ENCODE peak calls at places on chromosomes 3 and 15, in seven cellular contexts. G, J, K, F, Q, W and S are unnamed samples.

GRCh38 chr15:78800806-78801205 is 10.5 kb downstream of the ADAMTS7 start:
- DNase-seq in F (no peak), G (no peak), W (no peak), K (no peak), J (no peak), Q (no peak), S (no peak)

GRCh38 chr3:36763850-36764703 is at the start of gene DCLK3:
- DNase-seq in G (no peak), W (peak), Q (peak), K (peak), F (peak), J (peak), S (no peak)

GRCh38 chr15:64702816-64703631 is 72.4 kb downstream of the RBPMS2 start:
- DNase-seq in F (peak), J (peak), G (peak), K (peak), W (peak), Q (peak), S (peak)

GRCh38 chr3:39639344-39640236 is 169.8 kb upstream of the MYRIP start:
- DNase-seq in G (peak), J (peak), Q (peak), F (peak), K (no peak), W (peak), S (peak)

GRCh38 chr15:79172032-79172481 is 81.5 kb upstream of the RASGRF1 start:
- DNase-seq in K (peak), F (peak), J (no peak), G (no peak), W (peak), Q (peak), S (no peak)

GRCh38 chr3:13871791-13872190 is 8.1 kb downstream of the WNT7A start:
- DNase-seq in J (no peak), W (no peak), G (no peak), K (no peak), F (no peak), Q (no peak), S (no peak)

GRCh38 chr3:50003766-50004278 is 63.9 kb downstream of the RBM6 start:
- DNase-seq in W (no peak), F (no peak), G (no peak), K (no peak), J (no peak), Q (peak), S (peak)

GRCh38 chr15:65981837-65982696 is 112.8 kb downstream of the RAB11A start:
- DNase-seq in G (no peak), F (peak), W (no peak), J (peak), Q (peak), K (peak), S (no peak)

GRCh38 chr3:17175187-17175839 is 290.6 kb downstream of the PLCL2 start:
- DNase-seq in K (no peak), W (no peak), F (no peak), J (no peak), Q (no peak), G (peak), S (peak)

GRCh38 chr15:74635228-74635627 is 19.6 kb downstream of the CLK3 start:
- DNase-seq in F (peak), W (peak), J (peak), Q (peak), G (peak), K (peak), S (peak)

GRCh38 chr3:182862159-182862860 is 69.0 kb downstream of the ATP11B start:
- DNase-seq in K (no peak), J (no peak), F (no peak), Q (no peak), G (no peak), W (no peak), S (no peak)

GRCh38 chr3:47781326-47781684 is 388 bp downstream of the SMARCC1 start:
- DNase-seq in J (peak), K (peak), W (peak), F (peak), Q (peak), G (peak), S (no peak)

GRCh38 chr3:27195059-27195458 is 174.1 kb downstream of the NEK10 start:
- DNase-seq in G (no peak), K (no peak), F (no peak), W (no peak), Q (no peak), J (no peak), S (peak)

GRCh38 chr15:63338170-63338569 is 43.5 kb downstream of the CA12 start:
- DNase-seq in J (no peak), F (no peak), G (no peak), W (peak), K (no peak), Q (no peak), S (peak)

GRCh38 chr3:62872318-62872717 is 2.9 kb downstream of the CADPS start:
- DNase-seq in K (no peak), Q (no peak), G (no peak), F (no peak), W (no peak), J (no peak), S (no peak)

GRCh38 chr3:12986986-12987385 is 86.2 kb downstream of the IQSEC1 start:
- DNase-seq in K (no peak), G (no peak), Q (no peak), W (peak), J (no peak), F (no peak), S (no peak)

GRCh38 chr3:16825617-16826204 is 59.0 kb upstream of the PLCL2 start:
- DNase-seq in F (no peak), Q (no peak), W (no peak), K (no peak), J (no peak), G (no peak), S (no peak)

GRCh38 chr3:132268956-132269355 is 48.3 kb upstream of the ACP3 start:
- DNase-seq in F (peak), J (no peak), K (peak), G (peak), W (peak), Q (peak), S (peak)

GRCh38 chr15:65303687-65304392 is 637 bp upstream of the RNU5B-1 start:
- DNase-seq in F (peak), Q (peak), K (no peak), W (peak), J (peak), G (peak), S (peak)

GRCh38 chr3:18208856-18209255 is 216.3 kb downstream of the SATB1 start:
- DNase-seq in K (no peak), Q (no peak), F (no peak), W (no peak), G (no peak), J (no peak), S (no peak)

GRCh38 chr3:50623840-50624474 is 7.0 kb downstream of the MAPKAPK3 start:
- DNase-seq in W (no peak), K (no peak), Q (no peak), G (no peak), F (no peak), J (no peak), S (peak)

GRCh38 chr3:106048946-106049481 is 180.2 kb upstream of the CBLB start:
- DNase-seq in Q (no peak), K (no peak), G (no peak), W (no peak), F (no peak), J (no peak), S (peak)

GRCh38 chr3:171781711-171782127 is 28.6 kb downstream of the PLD1 start:
- DNase-seq in J (no peak), W (peak), K (no peak), Q (no peak), F (no peak), G (peak), S (peak)

GRCh38 chr15:100254694-100255093 is 87.1 kb downstream of the ADAMTS17 start:
- DNase-seq in J (no peak), F (no peak), K (peak), Q (no peak), G (no peak), W (no peak), S (no peak)

GRCh38 chr15:68303560-68304436 is 26.3 kb downstream of the FEM1B start:
- DNase-seq in J (no peak), K (peak), Q (no peak), G (no peak), W (no peak), F (peak), S (no peak)

GRCh38 chr15:87873501-87873900 is 383.0 kb downstream of the NTRK3 start:
- DNase-seq in J (no peak), F (no peak), Q (no peak), W (no peak), K (no peak), G (peak), S (peak)

GRCh38 chr3:169999433-169999832 is 32.8 kb downstream of the SEC62 start:
- DNase-seq in G (no peak), F (no peak), W (peak), Q (no peak), J (no peak), K (no peak), S (no peak)

GRCh38 chr3:196737655-196738054 is 2.0 kb upstream of the PAK2 start:
- DNase-seq in Q (no peak), K (no peak), W (no peak), J (no peak), G (no peak), F (no peak), S (no peak)

GRCh38 chr3:22089284-22089683 is 338.3 kb upstream of the ZNF385D start:
- DNase-seq in Q (peak), F (peak), G (peak), J (peak), K (no peak), W (peak), S (peak)

DNA sequence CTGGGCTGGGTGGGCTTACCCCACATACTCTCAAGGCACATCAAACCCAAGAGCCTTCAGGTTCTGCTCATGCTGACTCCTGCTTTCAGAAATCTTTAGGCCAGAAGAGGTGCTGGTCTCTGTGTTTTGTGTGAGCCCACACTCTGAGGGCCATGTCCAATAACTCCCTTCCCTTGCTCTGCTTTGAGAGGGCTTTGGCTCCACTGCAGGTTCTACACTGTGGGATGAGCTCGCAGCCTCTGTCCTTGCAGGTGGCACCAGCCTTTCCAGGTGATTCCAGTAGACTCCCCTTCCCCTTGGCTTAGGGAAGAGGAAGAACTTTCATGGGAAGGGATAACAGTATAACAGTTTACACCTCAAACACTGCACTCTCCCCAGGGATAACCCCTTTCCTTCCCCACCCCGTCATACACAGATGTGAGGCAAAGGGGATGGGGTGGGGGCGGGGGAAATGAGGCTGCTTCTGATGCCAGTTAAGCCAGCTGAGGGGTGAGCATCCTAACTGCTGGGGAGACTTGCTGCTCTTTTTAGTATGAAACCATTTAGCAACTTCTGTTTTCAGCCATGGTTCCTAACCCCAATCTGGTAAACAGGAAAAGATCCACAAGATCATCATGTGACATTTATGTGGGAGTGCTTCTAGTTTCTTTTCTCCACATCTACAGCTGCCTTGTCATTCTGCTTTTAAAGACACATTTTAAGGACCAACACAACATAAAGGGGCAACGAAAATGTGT is 262.4 kb downstream of the SLC9A9 start:
- DNase-seq in G (peak), K (no peak), F (no peak), Q (no peak), W (no peak), J (no peak), S (no peak)
- H2BK120ac ChIP-seq in G (no peak), K (no peak), F (no peak), Q (no peak), W (no peak), J (no peak), S (no peak)

DNA sequence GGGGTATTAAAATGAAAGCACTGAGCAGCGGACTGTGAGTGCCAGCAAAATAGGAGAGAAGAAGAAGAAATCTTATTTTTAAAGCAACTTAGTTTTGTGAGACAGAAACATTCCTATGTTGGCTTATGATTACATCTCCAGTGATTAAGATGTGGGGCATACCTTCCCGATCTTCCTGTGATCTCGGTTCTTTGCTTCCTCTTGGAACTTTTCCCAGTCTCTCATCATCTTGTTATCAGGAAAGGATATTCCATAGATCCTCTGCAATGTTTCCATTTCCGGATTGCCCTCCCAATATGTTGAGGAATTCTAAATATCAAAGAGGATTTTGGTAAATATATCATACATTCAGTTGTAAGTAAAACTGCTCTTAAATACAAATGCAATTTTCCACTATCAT is 22.2 kb downstream of the TARS3 start:
- DNase-seq in W (peak), J (no peak), F (no peak), G (no peak), Q (no peak), K (no peak), S (no peak)
- H2BK5ac ChIP-seq in W (no peak), J (no peak), F (no peak), G (no peak), Q (no peak), K (no peak), S (no peak)

DNA sequence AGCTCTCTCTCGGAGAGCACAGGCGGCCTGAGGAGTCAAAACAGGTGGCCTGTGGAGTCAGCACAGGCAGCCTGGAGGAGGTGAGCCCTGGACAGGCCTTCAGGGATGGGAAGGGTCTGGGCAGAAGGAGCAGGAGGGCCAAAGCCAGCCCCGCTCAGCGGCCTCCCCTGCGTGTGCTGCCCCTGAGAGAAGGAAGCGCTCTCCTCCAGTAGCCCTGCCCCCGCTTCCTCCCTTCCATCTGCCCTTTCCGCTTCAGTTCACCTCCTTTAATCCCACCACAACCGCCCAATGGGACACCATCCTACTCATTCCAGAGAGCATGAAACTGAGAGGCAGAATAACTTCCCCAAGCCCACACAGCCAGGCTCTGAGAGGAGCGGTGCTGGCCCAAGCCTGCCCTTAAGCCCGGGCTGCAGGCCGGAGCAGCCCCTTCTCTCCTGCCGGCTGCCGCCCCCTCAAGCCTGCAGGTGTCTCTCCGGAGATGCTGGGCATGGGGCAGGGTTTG is 3.2 kb upstream of the NR2E3 start:
- DNase-seq in K (peak), J (peak), G (peak), F (peak), W (no peak), Q (peak), S (no peak)
- H2BK120ac ChIP-seq in K (peak), J (no peak), G (no peak), F (no peak), W (no peak), Q (peak), S (no peak)

GRCh38 chr15:42784705-42785104 is 47.8 kb upstream of the CDAN1 start:
- DNase-seq in K (no peak), J (no peak), Q (no peak), F (no peak), G (no peak), W (no peak), S (no peak)

GRCh38 chr15:42788725-42789124 is 51.8 kb upstream of the CDAN1 start:
- DNase-seq in W (no peak), K (no peak), F (no peak), J (no peak), Q (no peak), G (no peak), S (no peak)

GRCh38 chr15:42786978-42787377 is 50.0 kb upstream of the CDAN1 start:
- DNase-seq in W (no peak), J (no peak), Q (no peak), G (no peak), K (no peak), F (no peak), S (no peak)

GRCh38 chr15:42785569-42785968 is 48.6 kb upstream of the CDAN1 start:
- DNase-seq in J (no peak), F (no peak), G (no peak), K (no peak), Q (no peak), W (no peak), S (no peak)
- H2BK5ac ChIP-seq in J (no peak), F (no peak), G (no peak), K (no peak), Q (no peak), W (no peak), S (no peak)

DNA sequence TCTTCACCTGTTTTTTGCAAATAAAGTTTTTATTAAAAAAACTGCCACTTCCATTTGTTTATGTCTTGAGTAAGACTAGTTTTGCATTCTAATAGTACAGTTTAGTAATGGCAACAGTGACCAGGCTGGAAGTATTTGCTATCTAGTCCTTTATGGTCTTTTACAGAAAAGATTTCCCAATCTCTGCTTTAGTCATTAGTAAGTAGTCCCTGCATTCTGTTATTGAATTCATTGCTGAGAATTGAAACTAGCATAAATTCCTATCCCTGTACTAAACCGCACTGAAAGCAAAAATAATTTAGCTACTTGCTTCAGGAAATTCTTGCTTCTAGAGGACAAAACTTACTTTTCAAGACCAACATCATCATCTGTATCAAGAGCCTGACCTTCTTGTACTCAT is 46.2 kb downstream of the CNTN6 start:
- DNase-seq in K (no peak), G (no peak), W (no peak), Q (no peak), F (no peak), J (no peak), S (no peak)
- H2BK120ac ChIP-seq in K (no peak), G (no peak), W (no peak), Q (no peak), F (no peak), J (no peak), S (no peak)